ENCODE peak calls at places on chromosomes 13 and 19, in ten cellular contexts. One of them, this sample, is unnamed.

GRCh38 chr19:11192957-11193939 is 4.1 kb downstream of the KANK2 start:
- DNase-seq in NCI-H1694 treated with DMSO at 0.1 percent for 48 hours: no peak
- DNase-seq in NCI-H1417: no peak
- DNase-seq in esophagus squamous epithelium: no peak
- DNase-seq in MCF 10A: no peak
- DNase-seq in WTC11: no peak
- DNase-seq in skeletal muscle cell: no peak
- DNase-seq in neuronal stem cell: no peak
- DNase-seq in thyroid gland: no peak
- DNase-seq in NCI-H2081: no peak
- DNase-seq in this sample: no peak

GRCh38 chr19:51653162-51653561 is 6.5 kb upstream of the SIGLEC14 start:
- DNase-seq in WTC11: no peak
- DNase-seq in NCI-H1417: no peak
- DNase-seq in MCF 10A: no peak
- DNase-seq in esophagus squamous epithelium: no peak
- DNase-seq in NCI-H2081: no peak
- DNase-seq in skeletal muscle cell: no peak
- DNase-seq in NCI-H1694 treated with DMSO at 0.1 percent for 48 hours: no peak
- DNase-seq in thyroid gland: no peak
- DNase-seq in neuronal stem cell: no peak
- DNase-seq in this sample: no peak

GRCh38 chr19:48607359-48607755 is 815 bp downstream of the SPACA4 start:
- DNase-seq in skeletal muscle cell: no peak
- DNase-seq in esophagus squamous epithelium: no peak
- DNase-seq in thyroid gland: no peak
- DNase-seq in NCI-H2081: no peak
- DNase-seq in MCF 10A: no peak
- DNase-seq in WTC11: no peak
- DNase-seq in NCI-H1417: no peak
- DNase-seq in NCI-H1694 treated with DMSO at 0.1 percent for 48 hours: no peak
- DNase-seq in neuronal stem cell: no peak
- DNase-seq in this sample: no peak

GRCh38 chr19:591099-591958 is 1.6 kb downstream of the HCN2 start:
- DNase-seq in NCI-H1694 treated with DMSO at 0.1 percent for 48 hours: no peak
- DNase-seq in MCF 10A: peak
- DNase-seq in thyroid gland: no peak
- DNase-seq in skeletal muscle cell: no peak
- DNase-seq in esophagus squamous epithelium: no peak
- DNase-seq in NCI-H1417: no peak
- DNase-seq in neuronal stem cell: peak
- DNase-seq in WTC11: peak
- DNase-seq in NCI-H2081: no peak
- DNase-seq in this sample: no peak

GRCh38 chr19:12956446-12957388 is at the start of gene GADD45GIP1:
- DNase-seq in NCI-H1417: peak
- DNase-seq in MCF 10A: peak
- DNase-seq in thyroid gland: peak
- DNase-seq in WTC11: peak
- DNase-seq in skeletal muscle cell: no peak
- DNase-seq in esophagus squamous epithelium: no peak
- DNase-seq in neuronal stem cell: no peak
- DNase-seq in NCI-H1694 treated with DMSO at 0.1 percent for 48 hours: peak
- DNase-seq in NCI-H2081: peak
- DNase-seq in this sample: no peak

GRCh38 chr19:6264077-6264445 is 15.7 kb downstream of the MLLT1 start:
- DNase-seq in NCI-H1417: no peak
- DNase-seq in neuronal stem cell: no peak
- DNase-seq in WTC11: no peak
- DNase-seq in skeletal muscle cell: peak
- DNase-seq in NCI-H2081: no peak
- DNase-seq in NCI-H1694 treated with DMSO at 0.1 percent for 48 hours: no peak
- DNase-seq in esophagus squamous epithelium: no peak
- DNase-seq in thyroid gland: no peak
- DNase-seq in MCF 10A: no peak
- DNase-seq in this sample: no peak

GRCh38 chr13:78102121-78102677 is 183.6 kb upstream of the EDNRB start:
- DNase-seq in WTC11: no peak
- DNase-seq in NCI-H2081: no peak
- DNase-seq in NCI-H1417: no peak
- DNase-seq in MCF 10A: peak
- DNase-seq in neuronal stem cell: no peak
- DNase-seq in esophagus squamous epithelium: no peak
- DNase-seq in NCI-H1694 treated with DMSO at 0.1 percent for 48 hours: no peak
- DNase-seq in thyroid gland: no peak
- DNase-seq in skeletal muscle cell: peak
- DNase-seq in this sample: peak

GRCh38 chr19:42596391-42597071 is 1.8 kb upstream of the CEACAM8 start:
- DNase-seq in neuronal stem cell: peak
- DNase-seq in NCI-H1694 treated with DMSO at 0.1 percent for 48 hours: no peak
- DNase-seq in NCI-H2081: peak
- DNase-seq in esophagus squamous epithelium: no peak
- DNase-seq in MCF 10A: peak
- DNase-seq in WTC11: peak
- DNase-seq in NCI-H1417: peak
- DNase-seq in thyroid gland: peak
- DNase-seq in skeletal muscle cell: no peak
- DNase-seq in this sample: no peak

GRCh38 chr19:11984986-11985385 is 20.1 kb downstream of the ZNF763 start:
- DNase-seq in neuronal stem cell: no peak
- DNase-seq in skeletal muscle cell: no peak
- DNase-seq in NCI-H1417: peak
- DNase-seq in WTC11: peak
- DNase-seq in NCI-H2081: no peak
- DNase-seq in NCI-H1694 treated with DMSO at 0.1 percent for 48 hours: no peak
- DNase-seq in thyroid gland: no peak
- DNase-seq in MCF 10A: no peak
- DNase-seq in esophagus squamous epithelium: no peak
- DNase-seq in this sample: no peak

GRCh38 chr13:60721063-60721462 is 324.0 kb downstream of the TDRD3 start:
- DNase-seq in esophagus squamous epithelium: no peak
- DNase-seq in NCI-H2081: no peak
- DNase-seq in NCI-H1417: no peak
- DNase-seq in skeletal muscle cell: no peak
- DNase-seq in MCF 10A: no peak
- DNase-seq in thyroid gland: no peak
- DNase-seq in neuronal stem cell: no peak
- DNase-seq in NCI-H1694 treated with DMSO at 0.1 percent for 48 hours: no peak
- DNase-seq in WTC11: no peak
- DNase-seq in this sample: no peak

GRCh38 chr13:81916471-81916870 is 1575.5 kb upstream of the SPRY2 start:
- DNase-seq in NCI-H1694 treated with DMSO at 0.1 percent for 48 hours: no peak
- DNase-seq in esophagus squamous epithelium: no peak
- DNase-seq in neuronal stem cell: no peak
- DNase-seq in WTC11: no peak
- DNase-seq in thyroid gland: peak
- DNase-seq in NCI-H1417: no peak
- DNase-seq in MCF 10A: peak
- DNase-seq in NCI-H2081: no peak
- DNase-seq in skeletal muscle cell: no peak
- DNase-seq in this sample: no peak

GRCh38 chr19:18118420-18119242 is 21.1 kb downstream of the MAST3 start:
- DNase-seq in neuronal stem cell: no peak
- DNase-seq in NCI-H2081: no peak
- DNase-seq in esophagus squamous epithelium: no peak
- DNase-seq in NCI-H1694 treated with DMSO at 0.1 percent for 48 hours: no peak
- DNase-seq in skeletal muscle cell: no peak
- DNase-seq in MCF 10A: no peak
- DNase-seq in NCI-H1417: no peak
- DNase-seq in WTC11: no peak
- DNase-seq in thyroid gland: peak
- DNase-seq in this sample: no peak

GRCh38 chr13:84296386-84296785 is 414.1 kb upstream of the SLITRK1 start:
- DNase-seq in neuronal stem cell: no peak
- DNase-seq in WTC11: no peak
- DNase-seq in NCI-H1694 treated with DMSO at 0.1 percent for 48 hours: no peak
- DNase-seq in NCI-H1417: no peak
- DNase-seq in NCI-H2081: no peak
- DNase-seq in esophagus squamous epithelium: no peak
- DNase-seq in MCF 10A: no peak
- DNase-seq in skeletal muscle cell: no peak
- DNase-seq in thyroid gland: no peak
- DNase-seq in this sample: no peak

GRCh38 chr13:74930402-74931165 is 551.4 kb downstream of the TBC1D4 start:
- DNase-seq in NCI-H1417: peak
- DNase-seq in skeletal muscle cell: peak
- DNase-seq in WTC11: no peak
- DNase-seq in NCI-H1694 treated with DMSO at 0.1 percent for 48 hours: no peak
- DNase-seq in neuronal stem cell: no peak
- DNase-seq in esophagus squamous epithelium: no peak
- DNase-seq in MCF 10A: peak
- DNase-seq in thyroid gland: no peak
- DNase-seq in NCI-H2081: no peak
- DNase-seq in this sample: peak

GRCh38 chr19:15621801-15622200 is 6.8 kb downstream of the CYP4F8 start:
- DNase-seq in WTC11: no peak
- DNase-seq in NCI-H1417: no peak
- DNase-seq in thyroid gland: no peak
- DNase-seq in MCF 10A: no peak
- DNase-seq in skeletal muscle cell: no peak
- DNase-seq in esophagus squamous epithelium: no peak
- DNase-seq in NCI-H2081: no peak
- DNase-seq in NCI-H1694 treated with DMSO at 0.1 percent for 48 hours: no peak
- DNase-seq in neuronal stem cell: no peak
- DNase-seq in this sample: no peak

GRCh38 chr19:38057954-38058690 is 151.1 kb downstream of the SIPA1L3 start:
- DNase-seq in esophagus squamous epithelium: no peak
- DNase-seq in NCI-H2081: peak
- DNase-seq in MCF 10A: no peak
- DNase-seq in NCI-H1417: peak
- DNase-seq in neuronal stem cell: no peak
- DNase-seq in thyroid gland: peak
- DNase-seq in skeletal muscle cell: no peak
- DNase-seq in NCI-H1694 treated with DMSO at 0.1 percent for 48 hours: peak
- DNase-seq in WTC11: no peak
- DNase-seq in this sample: no peak

This sample was measured in stromal cell of bone marrow.